ENCODE peak calls at places on chromosomes 6 and 20, in nine cellular contexts. M, L, F, B, S, V, Q, W and H are unnamed samples.

GRCh38 chr20:35305682-35306556 is 13.7 kb upstream of the FAM83C start:
- DNase-seq in M (peak), F (no peak), Q (peak), S (peak), W (peak), V (peak), L (no peak), B (peak), H (no peak)

GRCh38 chr6:149480502-149481280 is 4.1 kb downstream of the ZC3H12D start:
- DNase-seq in F (no peak), W (no peak), L (no peak), Q (no peak), B (no peak), V (no peak), S (no peak), M (no peak), H (no peak)

GRCh38 chr20:11302436-11302835 is 615.3 kb upstream of the BTBD3 start:
- DNase-seq in L (no peak), S (peak), M (no peak), Q (no peak), B (peak), F (no peak), W (no peak), V (peak), H (no peak)

GRCh38 chr6:32609731-32610640 is 20.3 kb upstream of the HLA-DRB1 start:
- DNase-seq in S (peak), F (no peak), W (peak), L (no peak), B (peak), Q (peak), M (no peak), V (peak), H (no peak)

GRCh38 chr20:37453836-37454235 is 67.2 kb upstream of the NNAT start:
- DNase-seq in B (no peak), W (no peak), Q (no peak), S (no peak), F (no peak), L (no peak), V (no peak), M (no peak), H (no peak)

GRCh38 chr20:1773816-1774215 is 116.2 kb upstream of the SIRPG start:
- DNase-seq in F (no peak), B (no peak), S (no peak), L (no peak), M (no peak), V (no peak), Q (no peak), W (no peak), H (no peak)

GRCh38 chr6:113754291-113754690 is 102.9 kb upstream of the MARCKS start:
- DNase-seq in V (no peak), F (no peak), W (no peak), B (no peak), S (no peak), Q (no peak), L (no peak), M (no peak), H (no peak)

GRCh38 chr6:43942011-43942442 is 172.0 kb downstream of the VEGFA start:
- DNase-seq in M (no peak), B (no peak), F (no peak), V (peak), S (no peak), L (no peak), Q (no peak), W (no peak), H (no peak)

GRCh38 chr20:14963262-14963663 is 625.9 kb upstream of the FLRT3 start:
- DNase-seq in B (peak), M (no peak), L (no peak), F (no peak), W (peak), V (no peak), S (peak), Q (no peak), H (no peak)

DNA sequence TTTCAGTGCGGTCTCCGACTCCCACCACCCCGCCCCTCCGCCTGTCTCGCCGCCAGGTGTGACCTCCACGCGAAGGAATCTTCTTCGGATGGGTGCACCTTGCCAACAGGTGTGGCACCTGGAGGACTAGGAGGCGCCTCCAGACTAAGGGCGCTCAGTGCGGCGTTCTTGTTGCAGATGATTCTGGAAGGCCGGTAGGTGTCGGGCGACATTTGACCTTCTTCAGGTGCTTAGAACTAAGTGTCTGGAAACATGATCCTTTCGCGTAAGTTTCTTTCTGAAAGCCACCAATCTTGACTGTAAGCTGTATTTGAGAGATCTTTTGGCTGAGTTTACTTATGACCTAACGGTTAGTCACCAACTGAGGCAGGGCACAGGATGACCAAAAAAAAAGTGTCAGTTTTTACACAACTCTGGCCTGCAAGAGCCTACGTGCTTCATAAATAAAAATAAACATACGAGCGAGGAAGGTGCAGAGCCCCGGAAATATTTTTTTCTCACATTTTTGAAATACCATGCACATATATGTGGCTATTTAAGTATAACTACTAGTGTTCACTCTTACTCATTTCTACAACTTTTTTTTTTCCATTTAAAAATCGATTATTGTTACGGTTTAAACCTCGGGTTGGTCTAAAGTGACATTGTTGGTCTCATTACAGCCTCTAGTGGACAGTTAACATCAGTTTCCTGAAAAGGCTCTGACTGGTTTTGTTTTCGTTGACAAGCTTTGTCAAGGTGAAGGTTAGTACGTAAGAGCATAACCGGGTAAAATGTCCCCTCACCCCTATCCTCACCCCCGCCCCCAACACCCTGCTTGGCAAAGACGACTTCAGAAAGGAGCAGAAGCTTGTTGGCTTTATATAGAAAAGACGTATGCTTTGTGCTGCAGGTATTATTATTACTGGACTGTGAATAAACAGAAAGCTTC is 1.6 kb upstream of the ATXN1 start:
- DNase-seq in V (peak), S (peak), F (peak), B (peak), Q (peak), W (peak), M (peak), L (peak), H (peak)
- H3K27ac ChIP-seq in V (peak), S (peak), F (peak), B (peak), Q (peak), W (peak), M (peak), L (peak), H (peak)

GRCh38 chr6:155985660-155986138 is 530.1 kb upstream of the NOX3 start:
- DNase-seq in L (no peak), B (no peak), W (no peak), F (no peak), Q (no peak), V (no peak), S (no peak), M (no peak), H (peak)
- H3K27ac ChIP-seq in L (no peak), B (no peak), W (no peak), F (no peak), Q (no peak), V (no peak), S (no peak), M (peak), H (peak)

GRCh38 chr20:57711311-57711712 is 1.5 kb upstream of the PMEPA1 start:
- DNase-seq in Q (no peak), B (peak), M (no peak), F (no peak), S (no peak), W (no peak), V (no peak), L (no peak), H (no peak)

GRCh38 chr20:57711826-57712225 is 2.0 kb upstream of the PMEPA1 start:
- DNase-seq in L (no peak), S (no peak), Q (no peak), M (no peak), V (no peak), W (no peak), B (no peak), F (no peak), H (no peak)

GRCh38 chr20:57709823-57710799 is at the start of gene PMEPA1:
- DNase-seq in F (peak), M (peak), B (peak), W (peak), L (peak), Q (peak), S (peak), V (peak), H (peak)

GRCh38 chr20:57708694-57709673 is 831 bp downstream of the PMEPA1 start:
- DNase-seq in F (no peak), B (no peak), W (no peak), S (no peak), L (no peak), Q (no peak), V (no peak), M (no peak), H (no peak)

DNA sequence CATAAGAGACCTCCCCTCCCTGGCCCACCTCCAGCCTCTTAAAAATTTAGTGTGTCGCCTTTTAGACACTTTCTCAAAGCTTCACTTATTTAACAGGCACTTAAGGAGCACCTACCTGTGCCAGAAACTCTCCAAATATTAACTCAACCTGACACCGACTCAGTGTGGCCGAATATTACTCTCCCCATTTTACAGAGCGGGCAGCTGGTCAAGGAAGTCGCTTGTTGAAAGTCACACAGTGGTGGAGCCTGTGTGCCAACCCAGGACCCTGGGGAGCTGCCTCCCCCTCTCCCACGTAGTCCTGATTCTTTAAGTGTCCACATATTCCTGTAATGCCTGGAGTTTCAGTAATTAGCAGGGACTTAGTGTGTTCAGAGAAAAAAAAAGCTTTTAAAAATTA is 1.0 kb upstream of the PMEPA1 start:
- DNase-seq in W (no peak), B (peak), M (no peak), F (no peak), S (no peak), Q (no peak), L (no peak), V (no peak), H (no peak)
- H3K27ac ChIP-seq in W (peak), B (peak), M (peak), F (peak), S (peak), Q (no peak), L (peak), V (peak), H (peak)

DNA sequence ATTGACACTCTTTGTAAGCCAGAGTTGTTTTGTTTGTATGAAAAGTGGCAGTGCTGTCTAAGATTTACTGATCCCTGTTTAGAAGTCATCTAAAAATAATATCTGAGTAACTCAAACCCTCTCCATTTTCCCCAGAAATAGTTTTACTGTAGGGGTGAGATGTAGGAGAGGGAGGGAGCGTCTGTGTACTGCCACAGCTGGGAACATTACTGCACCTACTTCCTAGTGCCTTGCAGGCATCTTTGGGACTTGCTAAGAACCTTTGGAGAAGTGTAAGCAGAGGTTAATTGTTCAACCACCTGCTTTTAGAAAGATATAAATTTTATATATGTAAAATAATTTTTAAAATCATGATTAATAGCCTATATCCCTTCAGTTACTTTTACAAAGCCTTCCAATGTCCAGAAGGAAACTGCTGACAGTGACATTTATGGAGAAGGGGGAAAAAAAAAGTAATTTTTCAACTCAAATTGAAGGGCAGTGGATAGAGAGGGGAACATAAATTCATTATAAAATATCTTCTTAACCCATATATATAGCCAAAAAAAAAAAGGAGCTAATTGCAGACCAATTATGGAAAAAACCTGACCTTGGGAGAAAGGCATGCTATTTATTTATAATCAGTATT is 392.8 kb downstream of the PLCB1 start:
- DNase-seq in F (no peak), S (no peak), W (no peak), V (no peak), L (no peak), Q (no peak), B (no peak), M (no peak), H (no peak)
- H3K27ac ChIP-seq in F (no peak), S (no peak), W (no peak), V (no peak), L (no peak), Q (no peak), B (no peak), M (no peak), H (no peak)

DNA sequence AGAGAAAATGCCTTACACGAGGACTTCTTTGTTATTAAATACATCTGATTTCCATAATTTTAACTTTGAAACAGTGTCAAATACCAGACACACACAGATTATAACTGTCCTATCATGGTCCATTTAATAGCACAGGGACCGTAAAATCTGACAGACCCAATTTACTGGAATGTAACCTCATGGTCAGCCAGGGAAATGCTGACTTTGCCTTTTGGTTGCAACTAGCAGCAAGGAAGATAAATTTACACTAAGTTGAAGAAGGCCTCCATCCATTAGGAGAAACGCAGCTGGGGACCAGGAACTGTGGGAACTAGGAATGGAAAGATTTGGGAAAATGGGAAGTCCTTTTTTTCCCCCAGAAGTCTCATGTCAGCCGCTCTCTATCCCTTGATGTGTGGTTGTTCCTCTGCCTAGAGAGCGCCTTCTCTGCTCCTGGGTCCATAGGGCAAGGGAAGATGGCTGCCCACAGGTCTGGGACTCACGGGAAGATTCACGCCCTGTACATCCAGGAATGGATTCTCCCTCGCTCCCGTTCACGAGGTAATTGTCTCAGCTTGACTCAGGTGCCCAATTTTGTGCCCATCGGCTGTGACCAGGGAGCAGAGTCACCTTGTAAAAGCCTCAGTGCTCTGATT is 74.6 kb upstream of the L3MBTL3 start:
- DNase-seq in S (no peak), F (no peak), Q (no peak), M (no peak), L (no peak), V (no peak), W (no peak), B (no peak), H (no peak)
- H3K27ac ChIP-seq in S (no peak), F (no peak), Q (no peak), M (no peak), L (no peak), V (no peak), W (no peak), B (no peak), H (no peak)

GRCh38 chr20:48683467-48684175 is 144.2 kb downstream of the PREX1 start:
- DNase-seq in B (no peak), W (no peak), S (no peak), L (peak), F (no peak), V (no peak), Q (no peak), M (no peak), H (no peak)
- H3K27ac ChIP-seq in B (no peak), W (no peak), S (no peak), L (peak), F (no peak), V (no peak), Q (no peak), M (peak), H (peak)

GRCh38 chr6:144053601-144054000 is 41.8 kb downstream of the SF3B5 start:
- DNase-seq in L (no peak), F (no peak), V (no peak), W (no peak), B (no peak), M (no peak), S (no peak), Q (no peak), H (no peak)

GRCh38 chr6:144052488-144052887 is 42.9 kb downstream of the SF3B5 start:
- DNase-seq in Q (no peak), M (no peak), S (no peak), W (no peak), B (no peak), V (no peak), F (no peak), L (no peak), H (no peak)

GRCh38 chr6:144059139-144059538 is 36.2 kb downstream of the SF3B5 start:
- DNase-seq in V (no peak), W (no peak), L (no peak), S (no peak), F (no peak), B (no peak), M (no peak), Q (no peak), H (no peak)

DNA sequence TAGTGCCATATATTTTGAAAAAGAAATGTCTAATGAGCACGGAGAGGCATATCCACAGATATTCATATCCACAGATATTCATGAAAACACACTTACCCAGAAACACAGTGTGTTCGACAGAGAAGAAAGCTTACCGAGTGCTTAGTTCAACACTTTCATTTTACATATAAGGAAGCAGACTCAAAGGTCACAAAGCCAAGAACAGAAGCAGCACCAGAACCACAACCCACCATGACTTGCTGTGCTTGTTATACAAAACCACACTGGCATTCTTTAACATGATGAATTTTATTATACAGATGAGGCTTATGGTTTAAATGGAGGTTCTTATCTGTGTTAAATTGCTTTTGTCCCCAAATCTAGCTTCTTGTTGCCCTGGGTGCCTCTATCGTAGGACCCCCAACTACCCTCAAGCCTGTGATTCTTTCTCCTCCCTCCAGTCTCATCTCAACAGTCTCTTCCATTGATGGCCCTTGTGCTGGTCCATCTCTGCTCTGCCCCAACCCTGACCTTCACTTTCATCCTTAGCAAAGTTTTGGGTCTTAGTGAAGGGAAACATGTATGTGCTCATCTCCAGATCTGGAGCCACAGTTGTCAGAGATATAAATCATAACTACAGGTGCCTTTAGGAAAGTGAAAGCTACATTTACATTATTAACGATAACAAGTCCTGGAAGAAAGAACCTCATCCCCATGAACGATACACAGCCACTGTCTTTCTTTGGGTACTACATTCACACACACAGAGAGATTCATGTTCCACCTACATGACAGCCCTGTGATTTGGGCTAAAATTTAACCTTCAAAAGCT is 40.0 kb downstream of the SF3B5 start:
- DNase-seq in W (no peak), Q (no peak), S (no peak), F (no peak), V (no peak), M (no peak), B (no peak), L (no peak), H (no peak)
- H3K27ac ChIP-seq in W (no peak), Q (no peak), S (no peak), F (peak), V (no peak), M (peak), B (no peak), L (peak), H (peak)

GRCh38 chr20:57400262-57400701 is 9.1 kb downstream of the RBM38 start:
- DNase-seq in F (no peak), M (no peak), W (no peak), L (no peak), Q (no peak), S (no peak), B (no peak), V (no peak), H (peak)
- H3K27ac ChIP-seq in F (peak), M (peak), W (no peak), L (no peak), Q (no peak), S (no peak), B (no peak), V (no peak), H (no peak)

GRCh38 chr6:91926827-91927226 is 1340.0 kb upstream of the MAP3K7 start:
- DNase-seq in S (no peak), Q (no peak), W (no peak), V (no peak), B (no peak), F (no peak), L (no peak), M (no peak), H (no peak)
- H3K27ac ChIP-seq in S (no peak), Q (no peak), W (no peak), V (no peak), B (no peak), F (no peak), L (no peak), M (no peak), H (no peak)